ENCODE peak calls at places on chromosomes 4 and X, in eight cellular contexts. P is activated CD4-positive, alpha-beta memory T cell treated with anti-CD3 and anti-CD28 coated beads for 36 hours; G is NCI-H1105; J is endodermal cell; I is bronchial epithelial cell; B is kidney tubule cell; T is activated CD4-positive, alpha-beta T cell treated with anti-CD3 and anti-CD28 coated beads for 36 hours; Q is GM13976. D is an unnamed sample.

GRCh38 chrX:156001667-156002021 is 4.1 kb downstream of the IL9R start:
- DNase-seq in P (no peak), G (no peak), J (no peak), I (no peak), B (no peak), T (no peak), Q (no peak), D (no peak)

GRCh38 chr4:173478136-173478860 is 51.7 kb downstream of the HAND2 start:
- DNase-seq in P (no peak), G (no peak), J (no peak), I (no peak), B (no peak), T (no peak), Q (no peak), D (no peak)

GRCh38 chr4:161256716-161257115 is 907.1 kb downstream of the FSTL5 start:
- DNase-seq in P (no peak), G (no peak), J (peak), I (peak), B (no peak), T (no peak), Q (no peak), D (peak)

GRCh38 chr4:168408620-168409019 is 71.7 kb downstream of the DDX60L start:
- DNase-seq in P (no peak), G (peak), J (no peak), I (peak), B (peak), T (no peak), Q (no peak), D (peak)

GRCh38 chr4:184147858-184148799 is 69.5 kb downstream of the ENPP6 start:
- DNase-seq in P (no peak), G (no peak), J (no peak), I (no peak), B (no peak), T (no peak), Q (no peak), D (no peak)

GRCh38 chrX:68684291-68684918 is 36.9 kb downstream of the STARD8 start:
- DNase-seq in P (peak), G (no peak), J (no peak), I (no peak), B (no peak), T (peak), Q (peak), D (no peak)

GRCh38 chrX:106331606-106332005 is 163.5 kb downstream of the PWWP3B start:
- DNase-seq in P (no peak), G (no peak), J (no peak), I (no peak), B (no peak), T (no peak), Q (no peak), D (no peak)

GRCh38 chr4:52889778-52890400 is 27.8 kb downstream of the RASL11B start:
- DNase-seq in P (peak), G (no peak), J (no peak), I (peak), B (peak), T (peak), Q (no peak), D (no peak)

GRCh38 chr4:140096483-140096861 is 57.5 kb downstream of the MAML3 start:
- DNase-seq in P (peak), G (no peak), J (no peak), I (no peak), B (no peak), T (peak), Q (no peak), D (no peak)

GRCh38 chrX:47191331-47191730 is 2.3 kb upstream of the UBA1 start:
- DNase-seq in P (peak), G (no peak), J (peak), I (peak), B (peak), T (peak), Q (no peak), D (peak)

GRCh38 chr4:175539498-175539897 is 272.6 kb downstream of the GPM6A start:
- DNase-seq in P (no peak), G (no peak), J (no peak), I (no peak), B (no peak), T (no peak), Q (no peak), D (no peak)

GRCh38 chr4:114137984-114138383 is 158.5 kb upstream of the ARSJ start:
- DNase-seq in P (no peak), G (no peak), J (no peak), I (no peak), B (no peak), T (no peak), Q (no peak), D (no peak)

GRCh38 chr4:1337951-1338751 is 8.9 kb upstream of the UVSSA start:
- DNase-seq in P (no peak), G (no peak), J (no peak), I (no peak), B (no peak), T (no peak), Q (no peak), D (no peak)

D was measured in NCI-H69.